ENCODE peak calls at places on chromosomes 2 and 18, in six cellular contexts. J is GM23248, Z is right cardiac atrium, A is HL-60, P is PC-3, O is coronary artery. X is an unnamed sample.

GRCh38 chr2:211216221-211216620 is 659.8 kb downstream of the CPS1 start:
- DNase-seq in J (peak), Z (no peak), A (no peak), P (peak), O (no peak), X (peak)

GRCh38 chr18:78506031-78506461 is 473.6 kb upstream of the SALL3 start:
- DNase-seq in J (no peak), Z (no peak), A (no peak), P (no peak), O (no peak), X (no peak)

GRCh38 chr2:204737296-204737695 is 192.0 kb downstream of the PARD3B start:
- DNase-seq in J (no peak), Z (no peak), A (no peak), P (no peak), O (no peak), X (no peak)

GRCh38 chr2:71888741-71889445 is 258.8 kb downstream of the CYP26B1 start:
- DNase-seq in J (peak), Z (no peak), A (no peak), P (peak), O (peak), X (no peak)

GRCh38 chr2:2325538-2325937 is 5.5 kb downstream of the MYT1L start:
- DNase-seq in J (no peak), Z (no peak), A (no peak), P (no peak), O (no peak), X (no peak)

GRCh38 chr2:207311316-207312005 is 145.7 kb upstream of the KLF7 start:
- DNase-seq in J (peak), Z (no peak), A (peak), P (peak), O (no peak), X (peak)

GRCh38 chr2:108129636-108130035 is 110.1 kb upstream of the SULT1C3 start:
- DNase-seq in J (no peak), Z (no peak), A (no peak), P (no peak), O (no peak), X (no peak)

GRCh38 chr2:160427629-160428424 is 65.8 kb downstream of the RBMS1 start:
- DNase-seq in J (peak), Z (no peak), A (peak), P (no peak), O (no peak), X (peak)

GRCh38 chr18:11146238-11146946 is 3.0 kb downstream of the PIEZO2 start:
- DNase-seq in J (no peak), Z (peak), A (no peak), P (no peak), O (no peak), X (no peak)

GRCh38 chr2:46335966-46336436 is 38.8 kb downstream of the EPAS1 start:
- DNase-seq in J (no peak), Z (no peak), A (no peak), P (peak), O (no peak), X (peak)

GRCh38 chr2:63834401-63834800 is 7.3 kb upstream of the UGP2 start:
- DNase-seq in J (no peak), Z (no peak), A (no peak), P (no peak), O (no peak), X (no peak)

GRCh38 chr2:215698566-215698965 is 262.7 kb upstream of the FN1 start:
- DNase-seq in J (peak), Z (no peak), A (no peak), P (no peak), O (no peak), X (peak)

GRCh38 chr2:168490015-168490874 is 34.2 kb downstream of the CERS6 start:
- DNase-seq in J (peak), Z (no peak), A (peak), P (no peak), O (no peak), X (peak)

GRCh38 chr2:179191110-179191509 is 73.5 kb downstream of the SESTD1 start:
- DNase-seq in J (no peak), Z (no peak), A (no peak), P (peak), O (no peak), X (no peak)

GRCh38 chr2:100180503-100180902 is 38.1 kb upstream of the AFF3 start:
- DNase-seq in J (no peak), Z (no peak), A (no peak), P (no peak), O (no peak), X (no peak)

GRCh38 chr2:62112192-62112591 is 83.7 kb upstream of the B3GNT2 start:
- DNase-seq in J (peak), Z (no peak), A (no peak), P (no peak), O (no peak), X (no peak)

GRCh38 chr2:133486706-133487305 is 81.5 kb downstream of the NCKAP5 start:
- DNase-seq in J (no peak), Z (no peak), A (no peak), P (no peak), O (no peak), X (no peak)

GRCh38 chr2:234977228-234977679 is 25.4 kb downstream of the SH3BP4 start:
- DNase-seq in J (no peak), Z (no peak), A (no peak), P (no peak), O (no peak), X (peak)

GRCh38 chr18:50022985-50023384 is 172.0 kb downstream of the MYO5B start:
- DNase-seq in J (no peak), Z (no peak), A (no peak), P (no peak), O (no peak), X (no peak)

GRCh38 chr2:15938803-15939555 is 1.4 kb upstream of the MYCN start:
- DNase-seq in J (no peak), Z (no peak), A (no peak), P (no peak), O (no peak), X (no peak)

GRCh38 chr18:61892683-61893303 is at the start of gene RNF152:
- DNase-seq in J (peak), Z (peak), A (no peak), P (no peak), O (no peak), X (no peak)

GRCh38 chr2:59025157-59025757 is 784.1 kb upstream of the FANCL start:
- DNase-seq in J (peak), Z (peak), A (peak), P (peak), O (no peak), X (peak)

GRCh38 chr2:180991361-180991760 is 11.0 kb downstream of the UBE2E3 start:
- DNase-seq in J (no peak), Z (no peak), A (no peak), P (no peak), O (no peak), X (no peak)

GRCh38 chr2:240579771-240580614 is 6.5 kb upstream of the CAPN10 start:
- DNase-seq in J (peak), Z (peak), A (peak), P (peak), O (no peak), X (no peak)

GRCh38 chr2:152175012-152175367 is 573 bp downstream of the STAM2 start:
- DNase-seq in J (peak), Z (no peak), A (no peak), P (peak), O (no peak), X (no peak)

GRCh38 chr2:104790100-104790811 is 63.7 kb upstream of the POU3F3 start:
- DNase-seq in J (peak), Z (peak), A (no peak), P (no peak), O (no peak), X (peak)

GRCh38 chr2:73100956-73101355 is 11.8 kb downstream of the RAB11FIP5 start:
- DNase-seq in J (no peak), Z (peak), A (no peak), P (no peak), O (no peak), X (no peak)

GRCh38 chr2:106546376-106546990 is 59.3 kb downstream of the CD8B2 start:
- DNase-seq in J (no peak), Z (no peak), A (no peak), P (no peak), O (no peak), X (no peak)

GRCh38 chr2:128560718-128561117 is 242.1 kb upstream of the HS6ST1 start:
- DNase-seq in J (no peak), Z (no peak), A (no peak), P (no peak), O (no peak), X (no peak)

GRCh38 chr2:152445791-152446201 is 110.8 kb downstream of the FMNL2 start:
- DNase-seq in J (peak), Z (no peak), A (no peak), P (peak), O (no peak), X (no peak)

GRCh38 chr2:1632006-1632348 is 112.3 kb downstream of the PXDN start:
- DNase-seq in J (no peak), Z (no peak), A (no peak), P (peak), O (no peak), X (no peak)

GRCh38 chr2:152730591-152731333 is 12.3 kb downstream of the ARL6IP6 start:
- DNase-seq in J (peak), Z (no peak), A (peak), P (peak), O (no peak), X (no peak)

GRCh38 chr2:160077912-160078585 is 15.6 kb upstream of the PLA2R1 start:
- DNase-seq in J (no peak), Z (no peak), A (no peak), P (peak), O (no peak), X (no peak)

GRCh38 chr2:202050652-202051051 is 17.0 kb downstream of the FZD7 start:
- DNase-seq in J (no peak), Z (no peak), A (no peak), P (no peak), O (no peak), X (no peak)

GRCh38 chr2:202049840-202050239 is 16.2 kb downstream of the FZD7 start:
- DNase-seq in J (no peak), Z (no peak), A (no peak), P (no peak), O (no peak), X (no peak)

GRCh38 chr2:202052235-202052634 is 18.6 kb downstream of the FZD7 start:
- DNase-seq in J (no peak), Z (no peak), A (no peak), P (no peak), O (no peak), X (no peak)

GRCh38 chr2:202049092-202049728 is 15.6 kb downstream of the FZD7 start:
- DNase-seq in J (no peak), Z (no peak), A (no peak), P (no peak), O (no peak), X (no peak)

DNA sequence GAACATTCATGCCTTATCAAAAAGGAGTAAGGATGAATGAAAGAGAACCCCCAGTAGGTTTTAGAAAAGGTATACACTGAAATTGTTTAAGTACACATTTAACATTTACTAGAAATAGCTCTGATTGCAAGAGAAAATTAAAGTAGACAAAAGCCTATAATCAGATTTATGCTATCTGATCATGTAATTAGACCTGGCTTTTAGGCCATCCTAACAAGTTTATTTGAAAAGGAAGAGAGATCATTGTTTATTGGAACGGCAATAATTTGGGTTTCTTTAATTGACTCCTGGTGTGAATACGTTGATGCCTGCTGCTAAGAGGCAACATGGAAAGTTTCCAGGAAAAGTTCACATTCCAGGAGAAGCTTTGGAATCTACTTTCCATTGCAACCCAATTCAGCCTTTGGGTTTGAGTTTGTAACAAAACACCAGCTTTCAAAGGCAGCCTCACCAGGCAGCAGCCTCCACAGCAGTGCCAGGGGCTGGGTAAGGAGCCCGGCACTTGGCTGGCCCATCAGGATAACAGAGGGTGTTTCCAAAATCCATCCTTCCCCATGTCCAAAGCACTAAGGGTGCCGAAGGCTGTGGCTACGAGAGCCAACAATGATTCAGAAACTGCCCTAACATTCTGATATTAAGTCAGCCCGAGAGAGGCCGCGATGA is 18.0 kb downstream of the FZD7 start:
- DNase-seq in J (peak), Z (peak), A (no peak), P (no peak), O (no peak), X (no peak)
- H3K27ac ChIP-seq in J (peak), Z (peak), A (no peak), P (no peak), O (peak), X (no peak)

GRCh38 chr2:68733365-68733764 is 1.2 kb upstream of the ARHGAP25 start:
- DNase-seq in J (no peak), Z (no peak), A (no peak), P (no peak), O (no peak), X (no peak)
- H3K27ac ChIP-seq in J (no peak), Z (no peak), A (peak), P (no peak), O (no peak), X (no peak)

GRCh38 chr18:74525741-74526140 is 8.6 kb upstream of the CNDP1 start:
- DNase-seq in J (no peak), Z (no peak), A (no peak), P (no peak), O (no peak), X (no peak)

GRCh38 chr18:74522635-74523548 is 11.4 kb upstream of the CNDP1 start:
- DNase-seq in J (no peak), Z (no peak), A (no peak), P (no peak), O (no peak), X (no peak)

GRCh38 chr18:74521068-74521725 is 13.1 kb upstream of the CNDP1 start:
- DNase-seq in J (no peak), Z (no peak), A (no peak), P (no peak), O (no peak), X (no peak)

GRCh38 chr18:74526478-74526877 is 7.8 kb upstream of the CNDP1 start:
- DNase-seq in J (no peak), Z (no peak), A (no peak), P (no peak), O (no peak), X (no peak)

GRCh38 chr18:74524097-74524496 is 10.2 kb upstream of the CNDP1 start:
- DNase-seq in J (no peak), Z (no peak), A (no peak), P (no peak), O (no peak), X (no peak)
- H3K27ac ChIP-seq in J (no peak), Z (no peak), A (no peak), P (no peak), O (no peak), X (no peak)

GRCh38 chr2:189826039-189826438 is 41.8 kb downstream of the PMS1 start:
- DNase-seq in J (no peak), Z (no peak), A (no peak), P (no peak), O (no peak), X (no peak)
- H3K27ac ChIP-seq in J (no peak), Z (no peak), A (no peak), P (no peak), O (no peak), X (no peak)

DNA sequence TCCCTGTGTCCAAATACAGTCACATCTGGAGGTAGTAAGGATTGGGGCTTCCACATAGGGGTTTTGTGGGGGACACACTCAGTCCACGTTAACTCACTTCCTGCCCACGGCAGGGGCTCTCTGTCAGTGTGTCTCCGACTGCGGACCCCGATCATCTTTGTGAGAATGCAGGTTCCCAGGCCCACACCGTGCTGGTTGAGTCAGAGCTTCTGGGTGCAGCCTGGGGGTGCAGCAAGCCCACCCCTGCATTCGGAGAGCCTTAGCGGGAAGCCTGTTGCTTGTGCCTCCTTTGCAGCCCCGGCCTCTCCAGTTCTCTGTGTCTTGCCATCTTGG is 28.0 kb downstream of the HPCAL1 start:
- DNase-seq in J (no peak), Z (no peak), A (no peak), P (no peak), O (no peak), X (no peak)
- H3K27ac ChIP-seq in J (peak), Z (peak), A (peak), P (peak), O (no peak), X (no peak)